ENCODE peak calls at places on chromosomes 3 and 15, in five cellular contexts. J, X, V, B and N are unnamed samples.
A peak's percentile ranks its signal among the peaks of the same experiment; 100 is the strongest.

GRCh38 chr3:39191103-39191502 is 1.3 kb downstream of the XIRP1 start:
- DNase-seq in B (no peak), X (no peak), V (no peak), J (no peak), N (no peak)

GRCh38 chr15:66072616-66073361 is 180.8 kb downstream of the MEGF11 start:
- DNase-seq in B (no peak), V (no peak), X (no peak), J (no peak), N (no peak)

GRCh38 chr15:22850055-22850454 is 11.6 kb downstream of the NIPA2 start:
- DNase-seq in B (no peak), V (no peak), J (peak; percentile 62), X (no peak), N (no peak)

GRCh38 chr3:6657591-6657990 is 203.3 kb upstream of the GRM7 start:
- DNase-seq in V (no peak), B (no peak), X (no peak), J (no peak), N (no peak)

GRCh38 chr3:73950781-73951180 is 326.0 kb upstream of the PDZRN3 start:
- DNase-seq in V (no peak), B (no peak), J (no peak), X (no peak), N (no peak)

GRCh38 chr3:76656531-76657070 is 383.3 kb upstream of the ROBO2 start:
- DNase-seq in X (no peak), B (no peak), J (no peak), V (no peak), N (no peak)

GRCh38 chr3:68103811-68104210 is 449.4 kb upstream of the SUCLG2 start:
- DNase-seq in B (no peak), X (no peak), V (no peak), J (no peak), N (no peak)

GRCh38 chr3:56415672-56416071 is 52.6 kb downstream of the ERC2 start:
- DNase-seq in X (no peak), J (no peak), V (no peak), B (no peak), N (no peak)

GRCh38 chr3:182608876-182609275 is 184.4 kb upstream of the ATP11B start:
- DNase-seq in V (no peak), J (no peak), X (no peak), B (no peak), N (no peak)

GRCh38 chr3:146750196-146750595 is 145.1 kb upstream of the PLSCR5 start:
- DNase-seq in X (no peak), B (no peak), V (no peak), J (peak; percentile 0), N (no peak)

GRCh38 chr3:180102134-180102533 is 65.4 kb upstream of the PEX5L start:
- DNase-seq in J (no peak), X (peak; percentile 6), V (no peak), B (peak; percentile 49), N (no peak)

GRCh38 chr3:7309707-7310106 is 448.8 kb downstream of the GRM7 start:
- DNase-seq in B (no peak), J (no peak), X (no peak), V (no peak), N (no peak)

GRCh38 chr3:148794357-148794756 is 33.3 kb upstream of the CPB1 start:
- DNase-seq in J (no peak), V (no peak), X (peak; percentile 78), B (no peak), N (peak; percentile 44)

GRCh38 chr3:64399205-64399800 is 174.0 kb upstream of the PRICKLE2 start:
- DNase-seq in J (peak; percentile 70), X (peak; percentile 21), V (peak; percentile 11), B (no peak), N (peak; percentile 35)

GRCh38 chr15:30870681-30871080 is 33.0 kb upstream of the FAN1 start:
- DNase-seq in X (no peak), V (no peak), B (no peak), J (no peak), N (no peak)

GRCh38 chr3:190183121-190183520 is 62.4 kb upstream of the P3H2 start:
- DNase-seq in X (no peak), J (peak; percentile 98), V (no peak), B (no peak), N (peak; percentile 44)

GRCh38 chr15:74184582-74185091 is 11.1 kb downstream of the ISLR start:
- DNase-seq in J (no peak), B (no peak), V (no peak), X (no peak), N (no peak)

GRCh38 chr15:61100512-61100911 is 128.6 kb downstream of the RORA start:
- DNase-seq in V (no peak), X (no peak), B (no peak), J (no peak), N (no peak)

GRCh38 chr15:61102281-61102680 is 126.8 kb downstream of the RORA start:
- DNase-seq in V (no peak), J (no peak), B (no peak), X (no peak), N (no peak)

GRCh38 chr15:61103026-61103425 is 126.1 kb downstream of the RORA start:
- DNase-seq in V (no peak), B (no peak), J (no peak), X (no peak), N (no peak)

GRCh38 chr15:61099030-61099800 is 129.9 kb downstream of the RORA start:
- DNase-seq in B (no peak), J (peak; percentile 35), X (no peak), V (no peak), N (no peak)

DNA sequence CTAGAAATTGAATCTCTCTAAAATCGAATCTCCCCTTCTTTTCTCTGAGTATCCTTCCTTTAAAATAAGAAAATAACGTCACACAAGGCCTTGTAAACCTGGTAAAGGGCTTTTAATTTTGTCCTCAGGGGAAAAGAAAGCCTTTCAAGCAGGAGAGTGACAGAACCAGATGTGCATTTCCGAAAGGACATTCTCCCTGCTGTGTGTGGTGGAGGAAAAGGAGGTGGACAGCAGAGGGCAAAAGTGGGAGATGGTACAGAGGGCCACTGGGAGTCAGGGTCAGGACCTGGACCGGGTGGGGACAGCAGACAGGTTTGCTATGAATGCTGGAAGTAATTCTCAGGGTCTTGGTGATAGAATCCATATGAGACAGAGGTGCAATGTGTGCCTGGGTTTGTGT is 127.6 kb downstream of the RORA start:
- DNase-seq in B (no peak), X (no peak), J (no peak), V (no peak), N (no peak)
- TF ChIP-seq MAFK in B (no peak), X (no peak), J (no peak), V (no peak), N (no peak)

GRCh38 chr3:136835817-136836510 is 17.0 kb downstream of the SLC35G2 start:
- DNase-seq in V (no peak), B (no peak), J (peak; percentile 35), X (no peak), N (no peak)
- TF ChIP-seq USF2 in V (no peak), B (no peak), J (no peak), X (no peak), N (no peak)

GRCh38 chr15:67809441-67809840 is 15.9 kb upstream of the SKOR1 start:
- DNase-seq in J (no peak), B (no peak), V (no peak), X (no peak), N (no peak)
- TF ChIP-seq MAFK in J (no peak), B (no peak), V (no peak), X (no peak), N (no peak)

DNA sequence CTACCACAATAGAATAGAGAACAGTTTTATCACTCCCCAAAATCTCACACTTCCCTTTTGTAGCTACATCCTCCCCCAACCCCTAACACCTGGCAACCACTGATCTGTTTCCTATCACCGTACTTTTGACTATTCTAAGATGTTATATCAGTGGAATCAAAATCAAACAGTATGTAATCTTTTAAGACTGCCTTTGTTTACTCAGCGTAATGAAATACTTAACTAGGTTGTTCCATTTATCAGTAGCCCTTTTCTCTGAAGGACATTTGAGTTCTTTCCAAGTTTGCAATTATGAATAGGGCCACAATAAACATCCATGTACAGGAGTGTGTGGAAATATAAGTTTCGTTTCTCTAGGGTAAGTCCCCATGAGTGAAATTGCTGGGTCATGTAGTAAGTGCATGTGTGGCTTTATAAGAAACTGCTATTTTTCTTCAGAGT is 372.3 kb downstream of the SV2B start:
- DNase-seq in V (no peak), B (no peak), J (peak; percentile 18), X (no peak), N (no peak)
- TF ChIP-seq USF2 in V (no peak), B (no peak), J (no peak), X (no peak), N (no peak)

GRCh38 chr3:126266291-126266840 is 86.0 kb upstream of the ALDH1L1 start:
- DNase-seq in X (no peak), J (peak; percentile 10), B (peak; percentile 68), V (no peak), N (no peak)
- TF ChIP-seq MAFK in X (no peak), J (no peak), B (no peak), V (no peak), N (no peak)

DNA sequence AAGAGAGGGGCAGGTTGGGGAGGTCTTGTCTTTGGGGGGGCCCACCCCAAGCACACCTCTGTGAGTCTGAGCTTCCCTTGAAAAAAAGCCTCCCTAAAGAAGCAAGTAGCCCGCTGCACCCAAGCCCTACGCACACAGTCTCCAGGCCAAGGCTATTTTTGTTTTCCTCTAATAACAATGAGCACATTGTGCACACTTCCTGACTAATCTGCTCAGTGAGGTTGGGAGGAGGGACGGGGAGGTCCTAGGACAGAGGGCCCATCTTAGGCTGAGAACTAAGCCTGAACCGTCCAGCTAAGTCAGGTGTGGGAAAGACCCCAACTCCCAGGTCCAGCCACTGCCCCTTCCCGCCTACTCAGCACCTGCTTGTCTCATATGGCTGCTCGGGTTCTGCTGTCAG is 87.2 kb downstream of the HMG20A start:
- DNase-seq in J (peak; percentile 59), X (peak; percentile 74), V (no peak), B (no peak), N (no peak)
- TF ChIP-seq USF2 in J (no peak), X (no peak), V (no peak), B (no peak), N (no peak)

DNA sequence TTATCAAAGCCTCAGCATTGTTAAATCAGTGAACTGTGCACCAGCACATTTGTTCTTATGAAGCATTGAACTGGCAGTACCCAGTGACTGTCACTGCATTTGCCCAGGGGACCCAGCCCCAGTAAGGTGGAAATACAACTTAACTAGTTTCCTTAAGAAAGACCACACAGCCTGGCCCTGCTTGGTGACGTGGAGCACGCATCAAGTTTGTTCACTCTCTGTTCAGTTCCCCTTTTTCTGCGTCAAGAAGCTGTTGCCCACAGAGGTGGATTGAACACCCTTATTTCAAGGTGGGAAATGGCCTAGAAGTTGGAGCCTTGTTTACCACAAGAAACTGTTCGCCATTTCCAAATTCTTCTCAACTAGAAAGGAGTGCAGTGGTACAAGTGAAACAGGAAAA is 69.9 kb upstream of the AGBL1 start:
- DNase-seq in X (no peak), B (no peak), V (no peak), J (no peak), N (no peak)
- TF ChIP-seq MAFK in X (no peak), B (no peak), V (no peak), J (no peak), N (no peak)